ENCODE peak calls at places on chromosomes 5 and 9, in seven cellular contexts. Y is GM06990, P is ovary, Z is BJ, H is kidney, M is AG09309, O is foreskin fibroblast. I is an unnamed sample.
A peak's percentile ranks its signal among the peaks of the same experiment; 100 is the strongest.

GRCh38 chr9:33153666-33154065 is 13.5 kb downstream of the B4GALT1 start:
- DNase-seq in Z (no peak), M (no peak), H (no peak), P (no peak), O (no peak), Y (no peak), I (no peak)

GRCh38 chr5:33524476-33524875 is 83.7 kb downstream of the TARS1 start:
- DNase-seq in O (peak; percentile 55), H (no peak), Y (no peak), M (no peak), Z (no peak), P (no peak), I (no peak)

GRCh38 chr5:160188151-160188967 is 40.9 kb upstream of the FABP6 start:
- DNase-seq in M (peak; percentile 21), O (peak; percentile 76), P (peak; percentile 78), Y (no peak), H (peak; percentile 86), Z (no peak), I (no peak)

GRCh38 chr5:125026900-125027731 is 280.7 kb upstream of the ZNF608 start:
- DNase-seq in M (no peak), Z (no peak), H (no peak), O (no peak), P (no peak), Y (no peak), I (no peak)

GRCh38 chr5:10839916-10840599 is 79.0 kb upstream of the DAP start:
- DNase-seq in P (no peak), Z (no peak), M (no peak), Y (no peak), O (no peak), H (no peak), I (no peak)

GRCh38 chr9:90658783-90659182 is 16.2 kb upstream of the DIRAS2 start:
- DNase-seq in Y (no peak), H (no peak), M (no peak), O (no peak), Z (no peak), P (no peak), I (no peak)

GRCh38 chr9:101443358-101443757 is 7.8 kb upstream of the ALDOB start:
- DNase-seq in O (no peak), Z (no peak), Y (no peak), P (peak; percentile 27), M (no peak), H (peak; percentile 46), I (no peak)

GRCh38 chr5:115379622-115380344 is 83.3 kb upstream of the CCDC112 start:
- DNase-seq in Z (no peak), O (peak; percentile 25), M (no peak), H (peak; percentile 84), Y (peak; percentile 42), P (no peak), I (peak; percentile 21)

GRCh38 chr9:115636596-115636995 is 517.0 kb upstream of the PAPPA start:
- DNase-seq in O (no peak), Z (no peak), P (no peak), M (no peak), H (no peak), Y (no peak), I (no peak)

GRCh38 chr9:137570566-137570965 is 8.2 kb downstream of the DPH7 start:
- DNase-seq in Z (no peak), P (no peak), Y (no peak), O (no peak), M (no peak), H (no peak), I (no peak)

GRCh38 chr5:143258559-143259253 is 144.8 kb downstream of the NR3C1 start:
- DNase-seq in P (no peak), M (no peak), Z (no peak), Y (no peak), H (no peak), O (peak; percentile 24), I (no peak)

GRCh38 chr9:86064220-86064619 is 35.1 kb downstream of the GOLM1 start:
- DNase-seq in H (no peak), O (no peak), P (no peak), M (no peak), Y (no peak), Z (no peak), I (no peak)

GRCh38 chr5:139419793-139420192 is 15.9 kb upstream of the SPATA24 start:
- DNase-seq in Z (no peak), P (no peak), M (no peak), O (no peak), Y (no peak), H (no peak), I (no peak)

GRCh38 chr5:135266975-135267374 is 132.1 kb downstream of the MACROH2A1 start:
- DNase-seq in H (no peak), Z (no peak), M (no peak), Y (no peak), O (peak; percentile 39), P (no peak), I (no peak)

GRCh38 chr5:132489051-132489770 is 1.4 kb downstream of the IRF1 start:
- DNase-seq in H (no peak), P (no peak), Y (no peak), Z (no peak), M (no peak), O (no peak), I (no peak)

GRCh38 chr5:29054282-29054681 is 2015.9 kb upstream of the CDH9 start:
- DNase-seq in P (no peak), H (no peak), O (no peak), Z (no peak), Y (no peak), M (no peak), I (no peak)

GRCh38 chr5:148042920-148043319 is 20.9 kb upstream of the SPINK5 start:
- DNase-seq in P (no peak), O (no peak), Z (no peak), H (no peak), Y (no peak), M (no peak), I (no peak)

GRCh38 chr9:73176450-73176875 is 24.8 kb downstream of the ANXA1 start:
- DNase-seq in H (peak; percentile 68), M (no peak), O (peak; percentile 56), P (no peak), Z (no peak), Y (no peak), I (no peak)

GRCh38 chr9:137083418-137084004 is 3.3 kb upstream of the MAN1B1 start:
- DNase-seq in H (peak; percentile 87), O (peak; percentile 98), M (peak; percentile 82), P (no peak), Z (peak; percentile 80), Y (no peak), I (no peak)

GRCh38 chr5:54707841-54708240 is 190.3 kb downstream of the SNX18 start:
- DNase-seq in O (no peak), H (no peak), Z (no peak), Y (no peak), M (no peak), P (no peak), I (no peak)

GRCh38 chr9:89440548-89440947 is 57.4 kb downstream of the SEMA4D start:
- DNase-seq in Z (no peak), H (peak; percentile 53), O (peak; percentile 4), P (no peak), M (no peak), Y (no peak), I (no peak)

GRCh38 chr9:69264526-69264925 is 60.5 kb upstream of the ENTREP1 start:
- DNase-seq in P (no peak), M (no peak), Z (no peak), H (no peak), Y (no peak), O (no peak), I (no peak)

DNA sequence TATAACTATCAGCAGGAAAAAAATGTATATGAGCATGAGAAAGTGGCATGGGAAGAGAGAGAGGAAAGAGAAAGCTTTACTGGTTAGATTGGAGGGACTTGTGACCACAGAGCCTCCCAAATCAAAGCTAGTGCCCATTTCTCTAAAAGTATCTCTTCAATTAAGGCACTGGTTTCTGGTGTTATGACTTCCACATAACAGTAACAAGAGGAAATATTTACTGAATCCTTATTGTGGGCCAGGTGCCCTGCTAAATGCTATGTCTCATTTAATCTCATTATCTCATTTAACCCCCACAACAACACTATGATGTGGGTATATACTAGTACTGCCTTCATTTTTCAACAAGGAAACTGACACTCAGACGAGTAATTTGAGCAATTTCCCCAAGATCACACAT is 221.5 kb downstream of the EBF1 start:
- DNase-seq in Y (no peak), O (no peak), Z (no peak), M (no peak), H (no peak), P (no peak), I (no peak)
- TF ChIP-seq CTCF in Y (no peak), O (no peak), Z (no peak), M (no peak), H (no peak), P (no peak), I (no peak)

GRCh38 chr9:14883310-14883944 is 26.8 kb downstream of the FREM1 start:
- DNase-seq in H (no peak), O (no peak), M (no peak), Z (no peak), P (no peak), Y (no peak), I (no peak)
- H3K4me3 ChIP-seq in H (no peak overlapping the region), O (no peak overlapping the region), M (no peak overlapping the region), Z (no peak overlapping the region), P (peak overlapping the region; percentile 3), Y (no peak overlapping the region), I (no peak overlapping the region)

DNA sequence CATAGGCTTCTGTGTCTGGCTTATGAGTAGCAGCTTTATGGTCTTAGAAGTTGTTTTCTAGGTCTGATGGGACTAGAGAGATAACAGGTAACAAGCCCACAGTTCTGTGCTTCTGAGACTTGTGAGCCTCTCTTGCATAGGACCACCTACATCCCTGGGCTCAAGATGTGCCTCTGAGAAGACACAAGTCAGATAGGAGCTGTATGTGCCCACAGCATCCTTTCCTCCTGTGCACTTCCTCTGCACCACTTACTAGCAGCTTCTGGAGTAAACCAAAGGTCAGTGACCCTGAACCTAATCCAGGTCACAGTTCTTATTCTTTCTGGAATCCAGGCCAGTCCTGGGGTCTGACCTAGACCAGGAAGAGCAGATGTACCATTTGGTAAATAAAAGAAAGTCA is 40.0 kb downstream of the GALNT10 start:
- DNase-seq in Y (no peak), O (no peak), Z (no peak), M (no peak), P (no peak), H (no peak), I (no peak)
- TF ChIP-seq CTCF in Y (no peak), O (no peak), Z (no peak), M (no peak), P (no peak), H (no peak), I (no peak)

GRCh38 chr5:172954751-172955159 is 4.5 kb upstream of the RPL26L1 start:
- DNase-seq in H (no peak), Y (no peak), O (no peak), P (no peak), M (peak; percentile 61), Z (no peak), I (no peak)

GRCh38 chr5:172953776-172954189 is 5.4 kb upstream of the RPL26L1 start:
- DNase-seq in H (no peak), O (peak; percentile 86), Y (no peak), P (no peak), M (peak; percentile 96), Z (peak; percentile 93), I (no peak)

GRCh38 chr5:172956228-172956627 is 3.0 kb upstream of the RPL26L1 start:
- DNase-seq in M (no peak), Y (no peak), Z (no peak), O (no peak), H (no peak), P (no peak), I (no peak)

GRCh38 chr5:172952034-172952511 is 7.2 kb upstream of the RPL26L1 start:
- DNase-seq in Y (no peak), P (no peak), M (peak; percentile 46), Z (peak; percentile 74), H (no peak), O (peak; percentile 74), I (no peak)

GRCh38 chr5:172954277-172954676 is 4.9 kb upstream of the RPL26L1 start:
- DNase-seq in O (no peak), Y (no peak), H (no peak), M (no peak), P (no peak), Z (no peak), I (no peak)
- H3K4me3 ChIP-seq in O (no peak overlapping the region), Y (no peak overlapping the region), H (no peak overlapping the region), M (peak overlapping the region; percentile 16), P (no peak overlapping the region), Z (no peak overlapping the region), I (no peak overlapping the region)

I was measured in GM12864.